ENCODE peak calls at places on chromosomes 6 and 20, in six cellular contexts. One of them, this sample, is unnamed.

GRCh38 chr6:130602151-130602770 is 224.9 kb upstream of the SMLR1 start:
- DNase-seq in adrenal gland: peak
- DNase-seq in testis: no peak
- DNase-seq in NB4: peak
- DNase-seq in HCT116: peak
- DNase-seq in ovary: no peak
- DNase-seq in this sample: no peak

GRCh38 chr6:142568857-142569597 is 267.2 kb downstream of the ADGRG6 start:
- DNase-seq in adrenal gland: no peak
- DNase-seq in testis: no peak
- DNase-seq in NB4: no peak
- DNase-seq in HCT116: no peak
- DNase-seq in ovary: no peak
- DNase-seq in this sample: no peak

GRCh38 chr6:136657629-136658028 is 107.4 kb upstream of the MAP7 start:
- DNase-seq in adrenal gland: no peak
- DNase-seq in testis: no peak
- DNase-seq in NB4: no peak
- DNase-seq in HCT116: no peak
- DNase-seq in ovary: no peak
- DNase-seq in this sample: no peak

GRCh38 chr20:44601801-44602204 is 19.4 kb downstream of the PKIG start:
- DNase-seq in adrenal gland: peak
- DNase-seq in testis: peak
- DNase-seq in NB4: no peak
- DNase-seq in HCT116: no peak
- DNase-seq in ovary: peak
- DNase-seq in this sample: peak

GRCh38 chr6:134936476-134936875 is 13.4 kb downstream of the ALDH8A1 start:
- DNase-seq in adrenal gland: no peak
- DNase-seq in testis: no peak
- DNase-seq in NB4: no peak
- DNase-seq in HCT116: no peak
- DNase-seq in ovary: no peak
- DNase-seq in this sample: no peak

GRCh38 chr20:60984666-60985065 is 267.4 kb upstream of the CDH4 start:
- DNase-seq in adrenal gland: no peak
- DNase-seq in testis: no peak
- DNase-seq in NB4: no peak
- DNase-seq in HCT116: no peak
- DNase-seq in ovary: no peak
- DNase-seq in this sample: no peak

GRCh38 chr6:160430203-160430602 is 82.0 kb downstream of the SLC22A3 start:
- DNase-seq in adrenal gland: no peak
- DNase-seq in testis: peak
- DNase-seq in NB4: no peak
- DNase-seq in HCT116: no peak
- DNase-seq in ovary: no peak
- DNase-seq in this sample: no peak

GRCh38 chr6:158414900-158415299 is 102.6 kb downstream of the TULP4 start:
- DNase-seq in adrenal gland: no peak
- DNase-seq in testis: no peak
- DNase-seq in NB4: no peak
- DNase-seq in HCT116: no peak
- DNase-seq in ovary: no peak
- DNase-seq in this sample: no peak

GRCh38 chr20:23519556-23519955 is 28.6 kb downstream of the CST8 start:
- DNase-seq in adrenal gland: no peak
- DNase-seq in testis: no peak
- DNase-seq in NB4: no peak
- DNase-seq in HCT116: no peak
- DNase-seq in ovary: no peak
- DNase-seq in this sample: no peak

GRCh38 chr20:49549806-49550551 is 18.0 kb downstream of the PTGIS start:
- DNase-seq in adrenal gland: no peak
- DNase-seq in testis: no peak
- DNase-seq in NB4: no peak
- DNase-seq in HCT116: no peak
- DNase-seq in ovary: no peak
- DNase-seq in this sample: no peak

GRCh38 chr6:143283887-143284640 is 166.4 kb downstream of the ADAT2 start:
- DNase-seq in adrenal gland: no peak
- DNase-seq in testis: no peak
- DNase-seq in NB4: no peak
- DNase-seq in HCT116: no peak
- DNase-seq in ovary: no peak
- DNase-seq in this sample: no peak

GRCh38 chr6:113564401-113565161 is 292.6 kb upstream of the MARCKS start:
- DNase-seq in adrenal gland: peak
- DNase-seq in testis: peak
- DNase-seq in NB4: peak
- DNase-seq in HCT116: no peak
- DNase-seq in ovary: peak
- DNase-seq in this sample: no peak

GRCh38 chr6:56644366-56644765 is 1.7 kb upstream of the DST start:
- DNase-seq in adrenal gland: no peak
- DNase-seq in testis: no peak
- DNase-seq in NB4: no peak
- DNase-seq in HCT116: no peak
- DNase-seq in ovary: no peak
- DNase-seq in this sample: no peak

GRCh38 chr20:46631212-46631869 is 19.9 kb downstream of the SLC13A3 start:
- DNase-seq in adrenal gland: peak
- DNase-seq in testis: no peak
- DNase-seq in NB4: peak
- DNase-seq in HCT116: no peak
- DNase-seq in ovary: no peak
- DNase-seq in this sample: no peak

DNA sequence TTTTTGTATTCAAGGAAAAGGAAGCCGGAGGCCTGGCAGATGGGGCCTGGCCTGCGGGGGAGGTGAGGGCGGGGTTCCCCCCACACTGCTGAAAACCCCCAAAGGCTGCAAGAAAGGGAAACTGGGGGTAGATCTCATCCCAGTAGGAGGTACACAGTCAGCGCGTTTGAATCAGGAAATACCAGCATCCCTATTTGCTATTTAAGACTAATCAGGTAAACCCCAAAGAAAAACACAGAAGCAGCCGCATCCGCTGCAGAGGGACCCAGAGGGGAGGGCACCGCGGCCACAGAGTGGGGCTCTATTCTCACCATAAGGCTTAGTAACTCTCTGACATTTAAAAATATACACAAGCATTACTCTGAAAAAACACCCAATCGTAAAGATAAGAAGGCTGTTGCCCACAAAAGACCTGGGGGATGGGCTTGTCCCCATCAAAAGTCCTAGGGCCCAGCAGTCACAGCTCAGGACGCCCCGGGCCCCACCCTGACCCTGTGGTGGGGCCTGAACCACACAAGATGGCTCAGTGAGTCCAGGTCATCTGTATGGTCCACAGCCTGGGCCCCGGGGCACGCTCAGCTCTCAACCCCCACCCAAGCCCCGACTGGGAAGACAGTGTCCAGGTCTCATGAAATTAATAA is 31.2 kb downstream of the KCNQ2 start:
- DNase-seq in adrenal gland: no peak
- DNase-seq in testis: no peak
- DNase-seq in NB4: peak
- DNase-seq in HCT116: no peak
- DNase-seq in ovary: no peak
- DNase-seq in this sample: no peak
- TF ChIP-seq POLR2A in adrenal gland: no peak
- TF ChIP-seq POLR2A in testis: no peak
- TF ChIP-seq POLR2A in NB4: no peak
- TF ChIP-seq POLR2A in HCT116: no peak
- TF ChIP-seq POLR2A in ovary: no peak
- TF ChIP-seq POLR2A in this sample: no peak

DNA sequence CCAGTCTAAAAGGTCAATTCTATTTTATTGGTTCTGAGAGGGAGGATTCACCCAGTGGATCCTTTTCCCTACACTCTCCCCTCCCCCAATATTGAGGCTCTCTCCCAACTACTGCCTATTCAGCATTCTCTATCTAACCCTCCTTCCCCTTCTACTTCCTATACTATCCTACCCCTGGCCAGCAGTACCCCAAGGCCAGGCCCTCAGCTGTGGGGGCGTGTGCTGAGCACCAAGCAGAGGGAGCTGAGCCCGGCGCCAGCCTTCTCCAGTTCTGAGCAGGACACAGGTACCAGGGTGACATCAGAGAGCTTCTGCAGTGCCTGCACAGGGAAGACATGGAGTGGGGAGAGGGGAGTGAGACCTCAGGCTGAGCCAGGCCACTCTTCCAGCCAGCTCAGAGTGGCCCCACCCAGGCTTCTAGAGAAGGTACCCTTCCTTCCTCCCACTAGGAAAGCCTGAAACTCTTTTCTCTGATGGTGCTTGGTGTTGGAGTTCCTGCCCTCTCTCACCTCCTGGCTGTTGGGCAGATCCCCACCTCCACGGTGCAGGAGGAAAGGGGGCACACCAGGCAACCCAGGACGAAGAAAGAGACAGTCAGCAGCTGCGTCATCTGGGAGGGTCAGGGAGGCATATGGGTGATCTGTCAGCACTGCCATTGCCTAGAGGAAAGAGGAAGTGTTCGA is 1.9 kb downstream of the DDAH2 start:
- DNase-seq in adrenal gland: peak
- DNase-seq in testis: no peak
- DNase-seq in NB4: peak
- DNase-seq in HCT116: no peak
- DNase-seq in ovary: no peak
- DNase-seq in this sample: peak
- TF ChIP-seq POLR2A in adrenal gland: no peak
- TF ChIP-seq POLR2A in testis: no peak
- TF ChIP-seq POLR2A in NB4: no peak
- TF ChIP-seq POLR2A in HCT116: no peak
- TF ChIP-seq POLR2A in ovary: no peak
- TF ChIP-seq POLR2A in this sample: peak

GRCh38 chr6:4687989-4688947 is 87.9 kb upstream of the CDYL start:
- DNase-seq in adrenal gland: peak
- DNase-seq in testis: no peak
- DNase-seq in NB4: peak
- DNase-seq in HCT116: peak
- DNase-seq in ovary: no peak
- DNase-seq in this sample: peak
- TF ChIP-seq POLR2A in adrenal gland: no peak
- TF ChIP-seq POLR2A in testis: no peak
- TF ChIP-seq POLR2A in NB4: no peak
- TF ChIP-seq POLR2A in HCT116: no peak
- TF ChIP-seq POLR2A in ovary: no peak
- TF ChIP-seq POLR2A in this sample: no peak

DNA sequence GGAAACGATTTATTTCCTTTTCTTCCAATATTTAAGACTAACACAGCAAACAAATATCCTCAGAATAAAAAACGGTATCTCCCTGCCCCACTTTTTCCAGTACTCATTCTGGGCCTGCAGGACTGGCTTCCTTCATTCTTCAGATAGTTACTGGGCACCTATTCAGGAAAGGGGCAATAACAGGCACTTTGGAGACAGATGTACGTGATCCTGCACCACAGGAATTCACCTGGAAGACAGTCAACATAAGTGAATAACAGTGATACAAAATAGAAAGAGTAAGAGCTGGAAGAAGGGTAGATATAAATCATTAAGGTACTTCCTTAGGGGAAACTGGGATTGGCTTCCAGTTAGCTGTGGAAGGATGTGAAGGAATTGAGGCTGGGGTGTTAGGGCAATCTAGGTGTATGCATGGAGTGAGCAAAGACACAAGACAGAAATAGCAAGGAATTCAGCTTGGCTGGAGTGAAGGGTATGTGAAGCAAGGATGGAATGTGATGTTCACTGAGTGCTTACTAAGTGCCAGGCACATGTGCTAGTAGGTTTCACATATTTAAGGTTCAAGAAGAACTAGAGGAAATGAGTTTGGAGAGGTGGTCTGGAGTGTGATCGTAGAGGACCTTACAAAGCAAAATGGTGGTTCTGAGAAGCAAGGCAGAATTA is 49.3 kb upstream of the FAM83C start:
- DNase-seq in adrenal gland: no peak
- DNase-seq in testis: no peak
- DNase-seq in NB4: no peak
- DNase-seq in HCT116: no peak
- DNase-seq in ovary: no peak
- DNase-seq in this sample: no peak
- TF ChIP-seq POLR2A in adrenal gland: no peak
- TF ChIP-seq POLR2A in testis: no peak
- TF ChIP-seq POLR2A in NB4: no peak
- TF ChIP-seq POLR2A in HCT116: no peak
- TF ChIP-seq POLR2A in ovary: no peak
- TF ChIP-seq POLR2A in this sample: no peak

GRCh38 chr6:19806971-19807396 is 30.2 kb upstream of the ID4 start:
- DNase-seq in adrenal gland: no peak
- DNase-seq in testis: no peak
- DNase-seq in NB4: no peak
- DNase-seq in HCT116: no peak
- DNase-seq in ovary: peak
- DNase-seq in this sample: no peak

GRCh38 chr6:19802656-19803055 is 34.5 kb upstream of the ID4 start:
- DNase-seq in adrenal gland: no peak
- DNase-seq in testis: no peak
- DNase-seq in NB4: no peak
- DNase-seq in HCT116: no peak
- DNase-seq in ovary: no peak
- DNase-seq in this sample: no peak

GRCh38 chr6:19803331-19804330 is 33.5 kb upstream of the ID4 start:
- DNase-seq in adrenal gland: no peak
- DNase-seq in testis: no peak
- DNase-seq in NB4: no peak
- DNase-seq in HCT116: no peak
- DNase-seq in ovary: no peak
- DNase-seq in this sample: no peak

GRCh38 chr6:19805146-19805515 is 32.0 kb upstream of the ID4 start:
- DNase-seq in adrenal gland: no peak
- DNase-seq in testis: no peak
- DNase-seq in NB4: no peak
- DNase-seq in HCT116: peak
- DNase-seq in ovary: no peak
- DNase-seq in this sample: no peak

GRCh38 chr6:19804362-19805145 is 32.6 kb upstream of the ID4 start:
- DNase-seq in adrenal gland: peak
- DNase-seq in testis: peak
- DNase-seq in NB4: peak
- DNase-seq in HCT116: peak
- DNase-seq in ovary: peak
- DNase-seq in this sample: peak
- TF ChIP-seq POLR2A in adrenal gland: peak
- TF ChIP-seq POLR2A in testis: peak
- TF ChIP-seq POLR2A in NB4: no peak
- TF ChIP-seq POLR2A in HCT116: no peak
- TF ChIP-seq POLR2A in ovary: peak
- TF ChIP-seq POLR2A in this sample: peak

This sample was measured in erythroblast.